ENCODE peak calls at places on chromosomes 13 and 19, in nine cellular contexts. One of them, this sample, is unnamed.

GRCh38 chr13:112733661-112734379 is 44.0 kb downstream of the ATP11A start:
- DNase-seq in fibroblast of pulmonary artery: no peak
- DNase-seq in AG09319: no peak
- DNase-seq in choroid plexus epithelial cell: no peak
- DNase-seq in Caco-2: no peak
- DNase-seq in fibroblast of the aortic adventitia: peak
- DNase-seq in lower leg skin: no peak
- DNase-seq in ovary: no peak
- DNase-seq in body of pancreas: peak
- DNase-seq in this sample: no peak

GRCh38 chr19:12194827-12195500 is 32.1 kb downstream of the ZNF136 start:
- DNase-seq in Caco-2: no peak
- DNase-seq in choroid plexus epithelial cell: peak
- DNase-seq in lower leg skin: peak
- DNase-seq in ovary: peak
- DNase-seq in body of pancreas: peak
- DNase-seq in fibroblast of pulmonary artery: peak
- DNase-seq in fibroblast of the aortic adventitia: peak
- DNase-seq in AG09319: no peak
- DNase-seq in this sample: no peak

GRCh38 chr19:11044436-11044835 is 44.8 kb upstream of the LDLR start:
- DNase-seq in body of pancreas: no peak
- DNase-seq in choroid plexus epithelial cell: no peak
- DNase-seq in lower leg skin: no peak
- DNase-seq in fibroblast of the aortic adventitia: no peak
- DNase-seq in fibroblast of pulmonary artery: no peak
- DNase-seq in Caco-2: no peak
- DNase-seq in AG09319: no peak
- DNase-seq in ovary: peak
- DNase-seq in this sample: no peak

GRCh38 chr19:46069841-46070341 is 29.1 kb upstream of the IGFL4 start:
- DNase-seq in ovary: no peak
- DNase-seq in lower leg skin: no peak
- DNase-seq in Caco-2: no peak
- DNase-seq in choroid plexus epithelial cell: peak
- DNase-seq in fibroblast of pulmonary artery: peak
- DNase-seq in body of pancreas: no peak
- DNase-seq in AG09319: no peak
- DNase-seq in fibroblast of the aortic adventitia: peak
- DNase-seq in this sample: no peak

GRCh38 chr13:76822691-76823267 is 63.4 kb downstream of the KCTD12 start:
- DNase-seq in choroid plexus epithelial cell: peak
- DNase-seq in lower leg skin: no peak
- DNase-seq in AG09319: no peak
- DNase-seq in fibroblast of the aortic adventitia: peak
- DNase-seq in Caco-2: no peak
- DNase-seq in fibroblast of pulmonary artery: peak
- DNase-seq in body of pancreas: no peak
- DNase-seq in ovary: no peak
- DNase-seq in this sample: no peak

GRCh38 chr19:13839193-13839937 is 37.6 kb upstream of the NANOS3 start:
- DNase-seq in Caco-2: no peak
- DNase-seq in fibroblast of pulmonary artery: peak
- DNase-seq in ovary: peak
- DNase-seq in choroid plexus epithelial cell: peak
- DNase-seq in body of pancreas: peak
- DNase-seq in AG09319: no peak
- DNase-seq in lower leg skin: peak
- DNase-seq in fibroblast of the aortic adventitia: peak
- DNase-seq in this sample: no peak

GRCh38 chr13:73158851-73159250 is 100.0 kb downstream of the KLF5 start:
- DNase-seq in AG09319: no peak
- DNase-seq in choroid plexus epithelial cell: peak
- DNase-seq in Caco-2: no peak
- DNase-seq in fibroblast of pulmonary artery: peak
- DNase-seq in lower leg skin: no peak
- DNase-seq in ovary: no peak
- DNase-seq in fibroblast of the aortic adventitia: peak
- DNase-seq in body of pancreas: no peak
- DNase-seq in this sample: no peak

GRCh38 chr19:28171983-28172382 is 1041.0 kb downstream of the UQCRFS1 start:
- DNase-seq in lower leg skin: no peak
- DNase-seq in ovary: no peak
- DNase-seq in fibroblast of pulmonary artery: no peak
- DNase-seq in fibroblast of the aortic adventitia: no peak
- DNase-seq in AG09319: no peak
- DNase-seq in body of pancreas: no peak
- DNase-seq in choroid plexus epithelial cell: no peak
- DNase-seq in Caco-2: no peak
- DNase-seq in this sample: no peak

GRCh38 chr13:51849145-51850101 is 4.4 kb upstream of the TMEM272 start:
- DNase-seq in AG09319: no peak
- DNase-seq in ovary: peak
- DNase-seq in Caco-2: no peak
- DNase-seq in fibroblast of pulmonary artery: peak
- DNase-seq in fibroblast of the aortic adventitia: no peak
- DNase-seq in lower leg skin: no peak
- DNase-seq in choroid plexus epithelial cell: peak
- DNase-seq in body of pancreas: no peak
- DNase-seq in this sample: no peak

GRCh38 chr13:48233886-48234488 is 981 bp downstream of the ITM2B start:
- DNase-seq in fibroblast of the aortic adventitia: peak
- DNase-seq in ovary: peak
- DNase-seq in choroid plexus epithelial cell: peak
- DNase-seq in body of pancreas: no peak
- DNase-seq in Caco-2: no peak
- DNase-seq in fibroblast of pulmonary artery: peak
- DNase-seq in AG09319: no peak
- DNase-seq in lower leg skin: no peak
- DNase-seq in this sample: no peak

GRCh38 chr19:47187023-47187655 is 43.9 kb downstream of the BBC3 start:
- DNase-seq in fibroblast of the aortic adventitia: no peak
- DNase-seq in AG09319: no peak
- DNase-seq in lower leg skin: no peak
- DNase-seq in choroid plexus epithelial cell: no peak
- DNase-seq in Caco-2: no peak
- DNase-seq in ovary: no peak
- DNase-seq in fibroblast of pulmonary artery: no peak
- DNase-seq in body of pancreas: no peak
- DNase-seq in this sample: no peak

GRCh38 chr13:113978741-113979481 is 5.0 kb upstream of the C13orf46 start:
- DNase-seq in body of pancreas: no peak
- DNase-seq in ovary: no peak
- DNase-seq in fibroblast of pulmonary artery: no peak
- DNase-seq in lower leg skin: no peak
- DNase-seq in AG09319: no peak
- DNase-seq in Caco-2: no peak
- DNase-seq in fibroblast of the aortic adventitia: peak
- DNase-seq in choroid plexus epithelial cell: no peak
- DNase-seq in this sample: no peak

GRCh38 chr13:107450931-107451330 is 764.4 kb downstream of the LIG4 start:
- DNase-seq in Caco-2: no peak
- DNase-seq in fibroblast of the aortic adventitia: peak
- DNase-seq in ovary: no peak
- DNase-seq in body of pancreas: no peak
- DNase-seq in fibroblast of pulmonary artery: peak
- DNase-seq in choroid plexus epithelial cell: peak
- DNase-seq in AG09319: peak
- DNase-seq in lower leg skin: no peak
- DNase-seq in this sample: no peak

GRCh38 chr13:26601669-26602068 is 44.2 kb downstream of the WASF3 start:
- DNase-seq in fibroblast of pulmonary artery: peak
- DNase-seq in lower leg skin: no peak
- DNase-seq in fibroblast of the aortic adventitia: peak
- DNase-seq in AG09319: no peak
- DNase-seq in Caco-2: no peak
- DNase-seq in choroid plexus epithelial cell: peak
- DNase-seq in body of pancreas: no peak
- DNase-seq in ovary: no peak
- DNase-seq in this sample: no peak

GRCh38 chr19:3275068-3275582 is 50.7 kb downstream of the CELF5 start:
- DNase-seq in Caco-2: no peak
- DNase-seq in ovary: no peak
- DNase-seq in lower leg skin: no peak
- DNase-seq in AG09319: no peak
- DNase-seq in choroid plexus epithelial cell: peak
- DNase-seq in fibroblast of pulmonary artery: no peak
- DNase-seq in fibroblast of the aortic adventitia: no peak
- DNase-seq in body of pancreas: peak
- DNase-seq in this sample: no peak

GRCh38 chr13:33383724-33384577 is 98.4 kb upstream of the STARD13 start:
- DNase-seq in fibroblast of pulmonary artery: no peak
- DNase-seq in body of pancreas: peak
- DNase-seq in ovary: no peak
- DNase-seq in AG09319: no peak
- DNase-seq in Caco-2: no peak
- DNase-seq in fibroblast of the aortic adventitia: no peak
- DNase-seq in choroid plexus epithelial cell: no peak
- DNase-seq in lower leg skin: no peak
- DNase-seq in this sample: no peak

GRCh38 chr19:19606021-19606420 is 12.5 kb downstream of the PBX4 start:
- DNase-seq in body of pancreas: no peak
- DNase-seq in fibroblast of pulmonary artery: no peak
- DNase-seq in AG09319: no peak
- DNase-seq in lower leg skin: no peak
- DNase-seq in choroid plexus epithelial cell: no peak
- DNase-seq in Caco-2: no peak
- DNase-seq in ovary: no peak
- DNase-seq in fibroblast of the aortic adventitia: no peak
- DNase-seq in this sample: no peak

GRCh38 chr19:5107432-5108122 is 138.7 kb downstream of the KDM4B start:
- DNase-seq in AG09319: no peak
- DNase-seq in choroid plexus epithelial cell: peak
- DNase-seq in fibroblast of the aortic adventitia: no peak
- DNase-seq in fibroblast of pulmonary artery: no peak
- DNase-seq in ovary: no peak
- DNase-seq in lower leg skin: no peak
- DNase-seq in Caco-2: no peak
- DNase-seq in body of pancreas: no peak
- DNase-seq in this sample: no peak

GRCh38 chr13:78160793-78161192 is 242.2 kb upstream of the EDNRB start:
- DNase-seq in choroid plexus epithelial cell: peak
- DNase-seq in ovary: no peak
- DNase-seq in lower leg skin: no peak
- DNase-seq in body of pancreas: no peak
- DNase-seq in fibroblast of pulmonary artery: peak
- DNase-seq in AG09319: peak
- DNase-seq in fibroblast of the aortic adventitia: peak
- DNase-seq in Caco-2: no peak
- DNase-seq in this sample: no peak

GRCh38 chr19:14090509-14091085 is at the start of gene SAMD1:
- DNase-seq in body of pancreas: peak
- DNase-seq in fibroblast of pulmonary artery: peak
- DNase-seq in AG09319: peak
- DNase-seq in fibroblast of the aortic adventitia: peak
- DNase-seq in Caco-2: peak
- DNase-seq in choroid plexus epithelial cell: peak
- DNase-seq in lower leg skin: peak
- DNase-seq in ovary: peak
- DNase-seq in this sample: peak

DNA sequence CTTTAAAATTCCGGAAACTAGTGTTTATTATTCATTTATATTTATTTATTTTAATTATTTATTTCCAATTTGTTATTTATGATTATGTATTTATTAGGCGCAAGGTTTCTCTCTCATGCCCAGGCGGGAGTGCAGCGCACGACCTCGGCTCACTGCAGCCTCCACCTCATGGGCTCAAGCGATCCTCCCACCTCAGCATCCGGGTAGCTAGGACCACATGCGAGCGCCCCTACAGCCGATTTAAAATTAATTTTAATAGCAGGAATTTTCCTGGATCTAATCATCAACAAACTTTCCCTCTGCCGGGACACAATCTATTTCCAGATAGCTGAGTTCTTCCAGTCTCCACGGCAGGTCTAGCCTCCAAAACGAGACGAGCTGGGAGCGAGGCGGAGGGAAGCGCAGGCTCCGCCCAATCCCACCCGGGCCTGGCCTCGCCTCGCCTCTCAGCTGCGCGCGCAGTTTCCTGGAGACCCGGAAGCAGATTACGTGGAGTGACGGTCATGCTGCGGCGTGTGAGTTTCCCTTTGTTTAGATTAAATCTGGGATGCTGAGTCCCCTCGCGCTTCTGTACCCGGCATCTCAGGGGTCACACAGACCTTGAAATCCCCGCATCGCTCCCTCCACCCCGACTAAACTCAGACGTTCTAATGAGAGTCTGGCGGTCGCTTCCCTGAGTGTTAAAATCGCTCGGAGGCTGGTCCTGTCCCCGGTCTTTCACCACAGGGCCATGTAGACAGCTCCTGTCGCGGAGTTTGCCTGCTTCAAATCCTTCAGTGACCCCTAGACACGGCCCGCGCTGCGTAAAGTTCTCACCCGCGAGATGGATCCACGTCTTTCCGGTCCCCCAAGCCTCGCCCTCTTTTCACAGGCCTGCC is at the start of gene ZNF880:
- DNase-seq in fibroblast of pulmonary artery: peak
- DNase-seq in fibroblast of the aortic adventitia: peak
- DNase-seq in AG09319: peak
- DNase-seq in lower leg skin: peak
- DNase-seq in body of pancreas: peak
- DNase-seq in ovary: peak
- DNase-seq in choroid plexus epithelial cell: peak
- DNase-seq in Caco-2: peak
- DNase-seq in this sample: no peak
- TF ChIP-seq CTCF in fibroblast of pulmonary artery: no peak
- TF ChIP-seq CTCF in fibroblast of the aortic adventitia: no peak
- TF ChIP-seq CTCF in AG09319: no peak
- TF ChIP-seq CTCF in lower leg skin: no peak
- TF ChIP-seq CTCF in body of pancreas: no peak
- TF ChIP-seq CTCF in ovary: no peak
- TF ChIP-seq CTCF in choroid plexus epithelial cell: no peak
- TF ChIP-seq CTCF in Caco-2: no peak
- TF ChIP-seq CTCF in this sample: no peak

GRCh38 chr19:33420821-33421220 is 47.3 kb downstream of the CEBPG start:
- DNase-seq in ovary: no peak
- DNase-seq in choroid plexus epithelial cell: no peak
- DNase-seq in fibroblast of the aortic adventitia: no peak
- DNase-seq in AG09319: no peak
- DNase-seq in lower leg skin: no peak
- DNase-seq in fibroblast of pulmonary artery: no peak
- DNase-seq in body of pancreas: no peak
- DNase-seq in Caco-2: no peak
- DNase-seq in this sample: no peak
- TF ChIP-seq CTCF in ovary: no peak
- TF ChIP-seq CTCF in choroid plexus epithelial cell: no peak
- TF ChIP-seq CTCF in fibroblast of the aortic adventitia: no peak
- TF ChIP-seq CTCF in AG09319: no peak
- TF ChIP-seq CTCF in lower leg skin: no peak
- TF ChIP-seq CTCF in fibroblast of pulmonary artery: no peak
- TF ChIP-seq CTCF in body of pancreas: no peak
- TF ChIP-seq CTCF in Caco-2: no peak
- TF ChIP-seq CTCF in this sample: no peak

GRCh38 chr13:94716016-94716415 is 3.7 kb upstream of the SOX21 start:
- DNase-seq in fibroblast of the aortic adventitia: no peak
- DNase-seq in fibroblast of pulmonary artery: no peak
- DNase-seq in choroid plexus epithelial cell: peak
- DNase-seq in ovary: no peak
- DNase-seq in body of pancreas: no peak
- DNase-seq in Caco-2: no peak
- DNase-seq in AG09319: no peak
- DNase-seq in lower leg skin: no peak
- DNase-seq in this sample: no peak
- TF ChIP-seq CTCF in fibroblast of the aortic adventitia: peak
- TF ChIP-seq CTCF in fibroblast of pulmonary artery: peak
- TF ChIP-seq CTCF in choroid plexus epithelial cell: peak
- TF ChIP-seq CTCF in ovary: no peak
- TF ChIP-seq CTCF in body of pancreas: no peak
- TF ChIP-seq CTCF in Caco-2: no peak
- TF ChIP-seq CTCF in AG09319: peak
- TF ChIP-seq CTCF in lower leg skin: no peak
- TF ChIP-seq CTCF in this sample: peak

GRCh38 chr13:63455938-63456337 is 2040.3 kb upstream of the PCDH20 start:
- DNase-seq in choroid plexus epithelial cell: peak
- DNase-seq in fibroblast of pulmonary artery: no peak
- DNase-seq in body of pancreas: no peak
- DNase-seq in AG09319: no peak
- DNase-seq in ovary: no peak
- DNase-seq in fibroblast of the aortic adventitia: no peak
- DNase-seq in lower leg skin: no peak
- DNase-seq in Caco-2: no peak
- DNase-seq in this sample: no peak
- TF ChIP-seq CTCF in choroid plexus epithelial cell: peak
- TF ChIP-seq CTCF in fibroblast of pulmonary artery: peak
- TF ChIP-seq CTCF in body of pancreas: no peak
- TF ChIP-seq CTCF in AG09319: peak
- TF ChIP-seq CTCF in ovary: no peak
- TF ChIP-seq CTCF in fibroblast of the aortic adventitia: no peak
- TF ChIP-seq CTCF in lower leg skin: no peak
- TF ChIP-seq CTCF in Caco-2: peak
- TF ChIP-seq CTCF in this sample: peak